ENCODE peak calls at places on chromosomes 6 and 20, in four cellular contexts. Q is skeletal muscle cell; U is activated CD4-positive, alpha-beta T cell treated with anti-CD3 and anti-CD28 coated beads for 1 hour; A is GM03348. R is an unnamed sample.

GRCh38 chr6:154511735-154512097 is 1.2 kb upstream of the CNKSR3 start:
- DNase-seq in U (no peak), Q (no peak), A (no peak), R (no peak)

GRCh38 chr6:165668951-165669350 is 5.9 kb upstream of the PDE10A start:
- DNase-seq in A (no peak), U (no peak), Q (no peak), R (no peak)

GRCh38 chr20:36606171-36607116 is 865 bp downstream of the RAB5IF start:
- DNase-seq in Q (no peak), U (no peak), A (peak), R (no peak)

GRCh38 chr6:21887301-21888185 is 294.0 kb downstream of the SOX4 start:
- DNase-seq in A (peak), U (no peak), Q (no peak), R (no peak)

GRCh38 chr20:13995841-13996240 is 525 bp downstream of the MACROD2 start:
- DNase-seq in Q (no peak), U (no peak), A (peak), R (peak)

GRCh38 chr6:82953871-82954270 is 111.8 kb downstream of the UBE3D start:
- DNase-seq in U (no peak), Q (no peak), A (no peak), R (no peak)

GRCh38 chr6:20182926-20183521 is 29.2 kb downstream of the MBOAT1 start:
- DNase-seq in Q (peak), U (no peak), A (no peak), R (no peak)

GRCh38 chr20:37602634-37603033 is 75.0 kb upstream of the BLCAP start:
- DNase-seq in A (no peak), U (no peak), Q (no peak), R (no peak)

GRCh38 chr20:362271-363254 is 15.7 kb downstream of the NRSN2 start:
- DNase-seq in U (no peak), A (peak), Q (peak), R (peak)

GRCh38 chr6:42047790-42048405 is 2.4 kb upstream of the TAF8 start:
- DNase-seq in Q (no peak), A (no peak), U (no peak), R (no peak)

GRCh38 chr6:144364208-144364718 is 79.1 kb downstream of the UTRN start:
- DNase-seq in A (no peak), U (no peak), Q (no peak), R (no peak)

GRCh38 chr20:4056880-4057279 is 41.5 kb upstream of the RNF24 start:
- DNase-seq in U (no peak), Q (no peak), A (no peak), R (no peak)

GRCh38 chr20:60820149-60820548 is 431.9 kb upstream of the CDH4 start:
- DNase-seq in Q (no peak), A (no peak), U (no peak), R (no peak)